ENCODE peak calls at places on chromosome 3, in four cellular contexts. L, I, K and Z are unnamed samples.

GRCh38 chr3:17795280-17795679 is 52.8 kb upstream of the TBC1D5 start:
- DNase-seq in I (no peak), K (no peak), L (no peak), Z (no peak)

GRCh38 chr3:131326307-131326706 is 55.3 kb upstream of the NUDT16 start:
- DNase-seq in K (no peak), I (no peak), L (no peak), Z (no peak)

GRCh38 chr3:138914870-138915502 is 32.0 kb downstream of the FOXL2 start:
- DNase-seq in K (no peak), I (no peak), L (no peak), Z (peak; percentile 47)

GRCh38 chr3:7238565-7239295 is 377.8 kb downstream of the GRM7 start:
- DNase-seq in K (no peak), I (no peak), L (no peak), Z (no peak)

GRCh38 chr3:64152100-64152499 is 73.2 kb downstream of the PRICKLE2 start:
- DNase-seq in L (no peak), I (no peak), K (no peak), Z (no peak)

GRCh38 chr3:156472150-156472549 is 82.8 kb downstream of the SSR3 start:
- DNase-seq in K (no peak), I (no peak), L (no peak), Z (no peak)

GRCh38 chr3:14152233-14152962 is 26.0 kb downstream of the XPC start:
- DNase-seq in K (no peak), L (no peak), I (no peak), Z (no peak)

GRCh38 chr3:188720636-188721035 is 451.1 kb upstream of the TPRG1 start:
- DNase-seq in L (no peak), I (no peak), K (no peak), Z (no peak)

GRCh38 chr3:42151596-42152145 is 60.5 kb downstream of the TRAK1 start:
- DNase-seq in I (no peak), K (no peak), L (no peak), Z (no peak)